ENCODE peak calls at places on chromosomes 16 and 17, in five cellular contexts. N is suprapubic skin, U is GM12891, P is SK-N-SH, X is HL-60. E is an unnamed sample.

GRCh38 chr16:23594186-23594585 is 1.9 kb downstream of the NDUFAB1 start:
- DNase-seq in N (no peak), U (no peak), P (no peak), X (no peak), E (no peak)

GRCh38 chr17:48492401-48493298 is 38.2 kb downstream of the HOXB1 start:
- DNase-seq in N (peak), U (peak), P (peak), X (no peak), E (no peak)

GRCh38 chr16:51418258-51418657 is 267.2 kb upstream of the SALL1 start:
- DNase-seq in N (no peak), U (no peak), P (no peak), X (no peak), E (no peak)

GRCh38 chr16:70635356-70636016 is 10.9 kb upstream of the IL34 start:
- DNase-seq in N (no peak), U (no peak), P (no peak), X (no peak), E (no peak)

GRCh38 chr16:14449790-14450463 is 180.1 kb downstream of the PARN start:
- DNase-seq in N (no peak), U (no peak), P (no peak), X (no peak), E (no peak)

GRCh38 chr17:42969006-42969581 is 4.8 kb upstream of the AARSD1 start:
- DNase-seq in N (no peak), U (no peak), P (no peak), X (peak), E (no peak)

GRCh38 chr16:31143036-31143888 is 6.6 kb downstream of the PRSS36 start:
- DNase-seq in N (no peak), U (no peak), P (peak), X (no peak), E (no peak)

GRCh38 chr17:49000943-49001342 is 3.8 kb downstream of the IGF2BP1 start:
- DNase-seq in N (no peak), U (no peak), P (no peak), X (peak), E (no peak)

GRCh38 chr17:7281953-7282751 is 634 bp downstream of the SLC2A4 start:
- DNase-seq in N (no peak), U (no peak), P (peak), X (no peak), E (no peak)

GRCh38 chr17:38420518-38420917 is 7.7 kb upstream of the ARHGAP23 start:
- DNase-seq in N (no peak), U (no peak), P (peak), X (no peak), E (no peak)

GRCh38 chr17:75632863-75633483 is at the start of gene SMIM5:
- DNase-seq in N (peak), U (peak), P (peak), X (peak), E (peak)

GRCh38 chr16:54443839-54444238 is 157.3 kb upstream of the IRX3 start:
- DNase-seq in N (no peak), U (no peak), P (no peak), X (no peak), E (no peak)

GRCh38 chr17:30436729-30437128 is 40.5 kb upstream of the GOSR1 start:
- DNase-seq in N (no peak), U (no peak), P (no peak), X (no peak), E (no peak)

GRCh38 chr17:18038149-18038850 is 668 bp downstream of the ATPAF2 start:
- DNase-seq in N (no peak), U (no peak), P (no peak), X (no peak), E (no peak)

GRCh38 chr16:83863682-83864081 is 35.2 kb upstream of the MLYCD start:
- DNase-seq in N (no peak), U (no peak), P (no peak), X (no peak), E (no peak)

GRCh38 chr16:88854306-88855111 is 2.2 kb downstream of the GALNS start:
- DNase-seq in N (no peak), U (no peak), P (no peak), X (peak), E (no peak)

GRCh38 chr16:51538707-51539604 is 387.9 kb upstream of the SALL1 start:
- DNase-seq in N (no peak), U (no peak), P (peak), X (no peak), E (peak)

GRCh38 chr16:1871974-1872635 is at the start of gene MEIOB:
- DNase-seq in N (no peak), U (no peak), P (peak), X (no peak), E (no peak)

GRCh38 chr16:84774810-84775209 is 45.0 kb upstream of the CRISPLD2 start:
- DNase-seq in N (no peak), U (no peak), P (no peak), X (peak), E (peak)

GRCh38 chr17:64090144-64090543 is 39.8 kb downstream of the ERN1 start:
- DNase-seq in N (no peak), U (no peak), P (no peak), X (no peak), E (no peak)

GRCh38 chr17:49817993-49818392 is 29.5 kb downstream of the KAT7 start:
- DNase-seq in N (no peak), U (no peak), P (no peak), X (no peak), E (no peak)

GRCh38 chr17:43599835-43600234 is 53.7 kb upstream of the ETV4 start:
- DNase-seq in N (no peak), U (no peak), P (no peak), X (peak), E (no peak)

GRCh38 chr17:75065562-75066151 is 18.6 kb downstream of the KCTD2 start:
- DNase-seq in N (no peak), U (no peak), P (no peak), X (no peak), E (no peak)

GRCh38 chr16:84942786-84943185 is 68.5 kb downstream of the ZDHHC7 start:
- DNase-seq in N (no peak), U (no peak), P (no peak), X (no peak), E (no peak)

GRCh38 chr16:17273142-17273561 is 197.6 kb downstream of the XYLT1 start:
- DNase-seq in N (no peak), U (no peak), P (no peak), X (peak), E (peak)

GRCh38 chr17:83185023-83186002 is 105.9 kb downstream of the METRNL start:
- DNase-seq in N (no peak), U (no peak), P (no peak), X (no peak), E (no peak)

GRCh38 chr17:31824771-31825360 is 34.2 kb downstream of the COPRS start:
- DNase-seq in N (no peak), U (no peak), P (no peak), X (no peak), E (no peak)

GRCh38 chr16:87602821-87603683 is 744 bp downstream of the JPH3 start:
- DNase-seq in N (no peak), U (no peak), P (peak), X (no peak), E (no peak)

GRCh38 chr16:88569614-88569984 is 604 bp upstream of the ZC3H18 start:
- DNase-seq in N (no peak), U (no peak), P (peak), X (no peak), E (no peak)

GRCh38 chr17:36665417-36665816 is 64.0 kb downstream of the MRM1 start:
- DNase-seq in N (no peak), U (no peak), P (no peak), X (no peak), E (no peak)

GRCh38 chr17:36657390-36657762 is 56.0 kb downstream of the MRM1 start:
- DNase-seq in N (no peak), U (no peak), P (no peak), X (no peak), E (no peak)

GRCh38 chr17:36657763-36658490 is 56.5 kb downstream of the MRM1 start:
- DNase-seq in N (no peak), U (peak), P (peak), X (no peak), E (no peak)

GRCh38 chr17:36661047-36661666 is 59.8 kb downstream of the MRM1 start:
- DNase-seq in N (no peak), U (no peak), P (peak), X (no peak), E (no peak)

DNA sequence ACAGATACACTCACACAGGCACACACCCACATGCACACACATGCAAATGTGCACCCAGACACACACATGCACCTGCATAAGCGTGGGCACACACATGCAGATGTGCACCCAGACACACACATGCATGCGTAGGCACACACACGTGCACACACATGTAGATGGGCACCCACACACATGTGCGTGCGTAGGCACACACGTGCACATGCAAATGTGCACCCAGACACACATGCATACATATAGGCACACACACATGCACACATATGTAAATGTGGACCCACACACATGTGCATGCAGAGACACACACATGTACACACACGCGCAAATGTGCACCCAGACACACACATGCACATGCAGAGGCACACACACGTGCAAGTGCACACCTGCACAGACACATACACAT is 60.3 kb downstream of the MRM1 start:
- DNase-seq in N (no peak), U (no peak), P (no peak), X (no peak), E (no peak)
- TF ChIP-seq POLR2AphosphoS5 in N (no peak), U (no peak), P (no peak), X (no peak), E (no peak)

GRCh38 chr16:56637814-56638750 is at the start of gene MT1A:
- DNase-seq in N (peak), U (no peak), P (peak), X (no peak), E (no peak)
- TF ChIP-seq POLR2AphosphoS5 in N (no peak), U (no peak), P (no peak), X (no peak), E (peak)

GRCh38 chr16:22006636-22007035 is 1.3 kb upstream of the MOSMO start:
- DNase-seq in N (no peak), U (no peak), P (no peak), X (no peak), E (no peak)

GRCh38 chr16:22008215-22009142 is 568 bp downstream of the MOSMO start:
- DNase-seq in N (no peak), U (peak), P (peak), X (no peak), E (no peak)

GRCh38 chr16:22005746-22006145 is 2.2 kb upstream of the MOSMO start:
- DNase-seq in N (no peak), U (no peak), P (no peak), X (no peak), E (no peak)

GRCh38 chr16:22007159-22007508 is 777 bp upstream of the MOSMO start:
- DNase-seq in N (no peak), U (no peak), P (peak), X (no peak), E (no peak)

GRCh38 chr16:22007509-22008214 is at the start of gene MOSMO:
- DNase-seq in N (peak), U (peak), P (peak), X (peak), E (no peak)
- TF ChIP-seq POLR2AphosphoS5 in N (no peak), U (no peak), P (peak), X (no peak), E (peak)

GRCh38 chr17:76725580-76726230 is 701 bp downstream of the JMJD6 start:
- DNase-seq in N (peak), U (peak), P (peak), X (no peak), E (no peak)
- TF ChIP-seq POLR2AphosphoS5 in N (no peak), U (no peak), P (no peak), X (no peak), E (no peak)

DNA sequence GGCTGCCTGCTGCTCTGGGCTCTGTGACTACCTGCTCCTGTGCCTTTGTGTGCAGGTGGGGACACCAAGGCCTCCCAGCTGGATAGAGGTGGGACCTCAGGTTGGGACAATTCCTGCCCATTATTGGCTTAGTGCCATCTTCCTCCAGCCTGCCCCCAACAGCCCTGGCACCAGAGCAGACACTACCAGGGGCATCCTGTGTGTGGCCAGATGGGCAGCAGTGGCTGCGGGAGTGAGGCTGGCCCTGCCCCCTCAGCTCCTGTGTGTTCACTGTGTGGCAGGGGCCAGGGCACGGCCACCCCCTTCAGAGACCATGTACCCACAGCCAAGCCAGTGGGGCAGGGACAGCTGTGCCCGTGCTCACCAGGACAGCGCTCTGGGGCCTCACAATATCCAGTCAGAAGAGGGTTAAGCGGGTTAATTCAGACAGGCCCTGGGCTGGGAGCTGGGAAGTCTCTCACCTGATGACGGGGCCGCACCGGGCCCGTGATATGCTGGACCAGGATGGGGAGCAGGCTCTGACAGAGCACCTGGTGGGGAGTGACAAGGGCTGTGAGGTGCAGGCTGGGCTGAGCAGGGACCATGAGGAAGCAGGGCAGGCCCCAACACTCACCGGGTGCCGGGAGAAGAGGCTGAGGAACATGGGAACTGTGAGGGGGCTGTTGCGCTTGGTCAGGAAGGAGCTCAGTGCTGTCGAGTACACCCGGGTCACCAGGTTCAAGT is 13.0 kb downstream of the MYBBP1A start:
- DNase-seq in N (no peak), U (no peak), P (no peak), X (no peak), E (no peak)
- TF ChIP-seq POLR2AphosphoS5 in N (no peak), U (no peak), P (no peak), X (no peak), E (no peak)

GRCh38 chr16:81429045-81429521 is 15.5 kb upstream of the CMIP start:
- DNase-seq in N (no peak), U (no peak), P (peak), X (no peak), E (no peak)
- TF ChIP-seq POLR2AphosphoS5 in N (no peak), U (no peak), P (no peak), X (no peak), E (no peak)

DNA sequence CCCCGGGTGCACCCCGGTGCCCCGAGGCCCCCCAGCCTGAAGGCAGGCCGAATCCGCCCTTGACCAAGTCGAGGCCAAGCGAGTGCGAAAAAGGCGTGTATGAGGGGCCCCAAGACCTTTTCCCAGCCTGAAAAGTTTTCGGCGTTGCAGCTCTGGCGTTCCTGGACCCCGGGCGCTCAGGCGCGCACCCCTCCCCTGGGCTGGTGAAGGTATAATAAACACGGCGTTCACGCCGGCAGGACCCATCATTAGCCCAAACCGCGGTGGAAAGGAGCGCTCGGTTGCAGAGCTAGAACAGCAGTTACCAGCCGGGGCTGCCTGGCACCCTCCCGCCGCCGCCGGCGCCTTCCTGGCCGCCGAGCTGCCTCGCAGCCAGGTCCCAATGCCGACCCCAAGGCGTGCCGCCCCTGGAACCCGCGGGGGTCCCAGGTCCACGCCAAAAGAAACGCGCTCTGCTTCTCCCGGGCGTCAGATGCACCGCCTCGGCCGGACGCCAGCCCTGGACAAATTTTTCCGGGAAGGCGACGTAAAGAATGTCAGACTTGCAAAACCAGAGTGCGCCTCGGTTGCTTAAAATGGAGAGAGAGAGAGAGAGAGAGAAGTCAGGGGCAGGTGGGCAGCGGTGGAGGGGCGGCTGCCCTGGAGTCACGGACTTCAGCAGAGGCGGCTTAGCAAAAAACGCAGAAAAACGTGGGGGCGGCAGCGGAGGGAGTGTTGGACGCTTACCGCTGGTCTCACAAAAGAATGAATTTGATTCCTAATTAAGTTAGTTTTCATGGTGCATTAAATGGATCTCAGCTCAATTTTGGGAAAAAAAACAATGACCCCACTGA is 11.4 kb upstream of the FOXF1 start:
- DNase-seq in N (no peak), U (no peak), P (no peak), X (no peak), E (no peak)
- TF ChIP-seq POLR2AphosphoS5 in N (no peak), U (no peak), P (no peak), X (no peak), E (no peak)

GRCh38 chr17:1783271-1783670 is 21.4 kb downstream of the SERPINF1 start:
- DNase-seq in N (no peak), U (no peak), P (no peak), X (no peak), E (no peak)

GRCh38 chr17:1782171-1782567 is 20.3 kb downstream of the SERPINF1 start:
- DNase-seq in N (no peak), U (no peak), P (no peak), X (no peak), E (no peak)

GRCh38 chr17:1785925-1786324 is 24.1 kb downstream of the SERPINF1 start:
- DNase-seq in N (no peak), U (no peak), P (no peak), X (no peak), E (no peak)

GRCh38 chr17:1786708-1787107 is 24.8 kb downstream of the SERPINF1 start:
- DNase-seq in N (no peak), U (no peak), P (no peak), X (no peak), E (no peak)

GRCh38 chr17:1783834-1784611 is 22.2 kb downstream of the SERPINF1 start:
- DNase-seq in N (peak), U (no peak), P (peak), X (no peak), E (peak)
- TF ChIP-seq POLR2AphosphoS5 in N (peak), U (no peak), P (no peak), X (no peak), E (no peak)

DNA sequence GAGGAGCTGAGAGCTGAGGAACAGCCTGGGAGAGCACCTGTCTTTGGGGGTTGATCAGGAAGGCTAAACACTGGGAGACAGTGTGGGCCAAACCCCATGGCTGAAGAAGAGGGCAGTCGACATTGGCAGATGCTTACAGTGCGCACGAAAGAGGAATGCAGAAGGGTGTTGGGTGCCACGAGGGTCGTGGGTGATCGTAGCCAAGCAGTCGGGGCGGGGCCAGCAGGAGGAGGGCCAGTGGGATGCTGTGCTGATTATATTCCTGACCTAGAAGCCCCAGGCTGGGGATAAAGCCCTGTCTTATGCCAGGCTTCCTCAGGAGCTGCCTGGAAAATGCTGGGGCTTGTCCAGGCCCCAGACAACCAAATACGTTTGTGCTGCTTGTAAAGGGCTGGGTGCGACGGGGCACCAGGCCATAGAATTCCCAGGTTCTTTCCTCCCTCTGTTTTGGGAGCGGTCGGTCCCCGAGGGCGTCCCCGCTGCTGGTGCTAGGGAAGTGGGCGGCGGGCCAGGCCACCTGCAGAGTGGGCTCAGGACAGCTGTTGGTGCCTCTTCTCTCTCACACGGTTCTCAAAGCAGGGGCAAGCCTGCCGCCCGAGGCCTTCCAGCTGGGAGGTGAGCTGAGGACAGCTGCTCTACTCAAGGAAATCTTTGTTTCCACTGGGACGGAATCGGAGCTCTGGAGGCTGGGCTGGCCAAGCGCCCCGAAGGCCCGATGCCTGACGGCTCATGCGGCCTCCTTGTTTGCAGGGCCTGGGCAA is 10.0 kb downstream of the C1QTNF1 start:
- DNase-seq in N (no peak), U (no peak), P (peak), X (no peak), E (no peak)
- TF ChIP-seq POLR2AphosphoS5 in N (peak), U (no peak), P (no peak), X (no peak), E (no peak)

E was measured in Panc1.